ENCODE peak calls at places on chromosomes 16 and 17, in eight cellular contexts. E is left lung, D is lung, I is spleen, V is tibial artery, G is RWPE2, T is pancreas, J is kidney. R is an unnamed sample. For H3K9me3, the result is how much of the 10 kb centered on the place peaks cover.

GRCh38 chr16:71360378-71360777 is 1.9 kb downstream of the CALB2 start:
- DNase-seq in E (no peak), D (no peak), I (no peak), V (no peak), G (no peak), T (no peak), J (no peak), R (no peak)

GRCh38 chr16:67936876-67937605 is 391 bp upstream of the PSMB10 start:
- DNase-seq in E (peak), D (peak), I (peak), V (peak), G (peak), T (no peak), J (no peak), R (peak)

GRCh38 chr17:50110591-50111349 is 15.6 kb downstream of the PDK2 start:
- DNase-seq in E (no peak), D (no peak), I (no peak), V (peak), G (no peak), T (peak), J (peak), R (no peak)

GRCh38 chr16:88966986-88967799 is 9.8 kb downstream of the CBFA2T3 start:
- DNase-seq in E (no peak), D (no peak), I (peak), V (no peak), G (no peak), T (no peak), J (no peak), R (no peak)

GRCh38 chr17:41496803-41497484 is 7.2 kb upstream of the KRT36 start:
- DNase-seq in E (peak), D (peak), I (peak), V (peak), G (no peak), T (peak), J (peak), R (peak)

GRCh38 chr16:12629271-12629670 is 174.4 kb downstream of the CPPED1 start:
- DNase-seq in E (no peak), D (no peak), I (no peak), V (no peak), G (no peak), T (no peak), J (no peak), R (no peak)

GRCh38 chr17:7631398-7632380 is 1.8 kb downstream of the SHBG start:
- DNase-seq in E (no peak), D (no peak), I (no peak), V (no peak), G (no peak), T (no peak), J (no peak), R (no peak)

GRCh38 chr17:64661731-64661980 is 451 bp downstream of the SMURF2 start:
- DNase-seq in E (peak), D (peak), I (no peak), V (no peak), G (no peak), T (peak), J (peak), R (peak)

GRCh38 chr17:79053251-79053925 is 21.2 kb upstream of the ENGASE start:
- DNase-seq in E (peak), D (no peak), I (peak), V (no peak), G (no peak), T (peak), J (peak), R (no peak)

GRCh38 chr17:33137411-33137810 is 145.8 kb downstream of the SPACA3 start:
- DNase-seq in E (no peak), D (no peak), I (no peak), V (no peak), G (no peak), T (no peak), J (no peak), R (no peak)

GRCh38 chr16:11836653-11837244 is 14.6 kb downstream of the RSL1D1 start:
- DNase-seq in E (no peak), D (no peak), I (peak), V (no peak), G (no peak), T (no peak), J (no peak), R (no peak)

GRCh38 chr17:5809580-5810188 is 225.4 kb upstream of the NLRP1 start:
- DNase-seq in E (no peak), D (no peak), I (no peak), V (no peak), G (no peak), T (no peak), J (no peak), R (no peak)
- H3K9me3 ChIP-seq in E (under half), D (under half), I (under half), V (under half), G (under half), T (under half), J (under half), R (under half)

GRCh38 chr17:10082795-10083194 is 115.6 kb downstream of the GAS7 start:
- DNase-seq in E (no peak), D (no peak), I (no peak), V (no peak), G (no peak), T (no peak), J (no peak), R (no peak)
- H3K9me3 ChIP-seq in E (under half), D (under half), I (under half), V (under half), G (under half), T (under half), J (under half), R (under half)

GRCh38 chr16:35631261-35631945 is 2172.0 kb downstream of the TP53TG3F start:
- DNase-seq in E (no peak), D (no peak), I (no peak), V (no peak), G (no peak), T (no peak), J (no peak), R (no peak)

GRCh38 chr16:35626051-35626450 is 2166.6 kb downstream of the TP53TG3F start:
- DNase-seq in E (no peak), D (no peak), I (no peak), V (no peak), G (no peak), T (no peak), J (no peak), R (no peak)

GRCh38 chr16:35629001-35629400 is 2169.6 kb downstream of the TP53TG3F start:
- DNase-seq in E (no peak), D (no peak), I (no peak), V (no peak), G (no peak), T (no peak), J (no peak), R (no peak)
- H3K9me3 ChIP-seq in E (under half), D (under half), I (half or more), V (under half), G (under half), T (under half), J (under half), R (under half)

DNA sequence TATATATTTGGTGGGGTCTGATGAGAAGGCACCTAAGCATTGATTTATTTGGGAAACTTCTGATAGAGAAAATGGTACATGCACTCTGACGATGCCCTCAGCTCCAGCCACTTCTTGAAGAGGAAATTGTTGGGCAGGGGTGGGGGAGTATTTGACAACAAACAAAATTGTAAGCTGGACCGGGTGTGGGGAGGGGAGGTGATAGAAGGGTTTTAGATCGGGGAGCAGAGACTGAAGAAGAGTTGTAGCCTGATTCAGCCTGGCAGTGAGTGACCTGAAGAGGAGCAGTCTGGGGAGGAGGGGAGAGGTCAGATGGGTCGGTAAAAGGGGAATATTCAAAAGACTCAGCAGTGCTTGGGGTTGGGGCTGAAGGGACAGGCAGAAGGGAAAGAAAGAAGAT is 2284.7 kb downstream of the TP53TG3F start:
- DNase-seq in E (no peak), D (no peak), I (no peak), V (no peak), G (no peak), T (no peak), J (no peak), R (no peak)
- H3K9me3 ChIP-seq in E (under half), D (under half), I (half or more), V (under half), G (under half), T (under half), J (under half), R (half or more)

GRCh38 chr16:35386619-35387018 is 1927.2 kb downstream of the TP53TG3F start:
- DNase-seq in E (no peak), D (no peak), I (no peak), V (no peak), G (no peak), T (no peak), J (no peak), R (no peak)

DNA sequence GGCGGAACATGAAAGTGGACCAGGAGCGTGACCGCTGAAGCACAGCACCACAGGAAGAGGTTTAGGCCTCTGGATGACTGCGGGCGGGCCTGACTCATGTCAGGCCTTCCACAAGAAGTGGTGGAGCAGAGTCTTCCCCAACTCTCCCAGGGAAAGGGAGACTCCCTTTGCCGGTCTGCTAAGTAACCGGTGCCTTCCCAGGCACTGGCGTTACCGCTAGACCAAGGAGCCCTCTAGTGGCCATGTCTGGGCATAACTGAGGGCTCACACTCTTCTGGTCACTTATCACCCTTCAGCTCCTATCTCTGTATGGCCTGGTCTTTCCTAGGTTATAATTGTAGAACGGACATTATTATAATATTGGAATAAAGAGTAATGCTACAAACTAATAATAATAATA is 1931.9 kb downstream of the TP53TG3F start:
- DNase-seq in E (no peak), D (peak), I (no peak), V (no peak), G (no peak), T (peak), J (no peak), R (no peak)
- H3K9me3 ChIP-seq in E (under half), D (under half), I (under half), V (under half), G (under half), T (under half), J (under half), R (under half)

GRCh38 chr16:10441726-10442125 is 55.9 kb downstream of the ATF7IP2 start:
- DNase-seq in E (no peak), D (no peak), I (no peak), V (no peak), G (no peak), T (no peak), J (no peak), R (no peak)
- H3K9me3 ChIP-seq in E (under half), D (under half), I (half or more), V (under half), G (under half), T (under half), J (under half), R (half or more)

GRCh38 chr16:35198223-35199199 is 1739.1 kb downstream of the TP53TG3F start:
- DNase-seq in E (no peak), D (no peak), I (peak), V (no peak), G (no peak), T (no peak), J (peak), R (no peak)
- H3K9me3 ChIP-seq in E (under half), D (under half), I (half or more), V (under half), G (under half), T (under half), J (under half), R (under half)

DNA sequence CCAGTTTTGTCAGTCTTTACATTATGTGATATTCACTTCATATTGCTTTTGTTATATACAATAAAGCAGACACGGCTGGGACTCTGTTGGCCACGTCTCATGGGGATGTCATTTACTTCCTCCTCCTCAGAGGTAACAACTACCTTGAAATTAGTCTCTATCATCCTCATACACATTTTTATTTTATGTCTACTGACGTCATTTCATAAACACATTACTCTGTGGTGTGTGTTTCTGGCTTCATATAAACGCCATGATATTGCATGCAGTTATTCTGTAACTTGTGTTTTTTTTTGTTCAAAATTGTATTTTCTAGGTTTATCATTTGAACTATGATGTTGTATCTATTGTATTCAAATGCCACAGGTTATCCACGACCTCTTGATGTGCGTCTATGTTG is 13.4 kb upstream of the IRF8 start:
- DNase-seq in E (no peak), D (no peak), I (no peak), V (no peak), G (no peak), T (no peak), J (no peak), R (no peak)
- H3K9me3 ChIP-seq in E (under half), D (under half), I (under half), V (under half), G (under half), T (under half), J (under half), R (under half)

DNA sequence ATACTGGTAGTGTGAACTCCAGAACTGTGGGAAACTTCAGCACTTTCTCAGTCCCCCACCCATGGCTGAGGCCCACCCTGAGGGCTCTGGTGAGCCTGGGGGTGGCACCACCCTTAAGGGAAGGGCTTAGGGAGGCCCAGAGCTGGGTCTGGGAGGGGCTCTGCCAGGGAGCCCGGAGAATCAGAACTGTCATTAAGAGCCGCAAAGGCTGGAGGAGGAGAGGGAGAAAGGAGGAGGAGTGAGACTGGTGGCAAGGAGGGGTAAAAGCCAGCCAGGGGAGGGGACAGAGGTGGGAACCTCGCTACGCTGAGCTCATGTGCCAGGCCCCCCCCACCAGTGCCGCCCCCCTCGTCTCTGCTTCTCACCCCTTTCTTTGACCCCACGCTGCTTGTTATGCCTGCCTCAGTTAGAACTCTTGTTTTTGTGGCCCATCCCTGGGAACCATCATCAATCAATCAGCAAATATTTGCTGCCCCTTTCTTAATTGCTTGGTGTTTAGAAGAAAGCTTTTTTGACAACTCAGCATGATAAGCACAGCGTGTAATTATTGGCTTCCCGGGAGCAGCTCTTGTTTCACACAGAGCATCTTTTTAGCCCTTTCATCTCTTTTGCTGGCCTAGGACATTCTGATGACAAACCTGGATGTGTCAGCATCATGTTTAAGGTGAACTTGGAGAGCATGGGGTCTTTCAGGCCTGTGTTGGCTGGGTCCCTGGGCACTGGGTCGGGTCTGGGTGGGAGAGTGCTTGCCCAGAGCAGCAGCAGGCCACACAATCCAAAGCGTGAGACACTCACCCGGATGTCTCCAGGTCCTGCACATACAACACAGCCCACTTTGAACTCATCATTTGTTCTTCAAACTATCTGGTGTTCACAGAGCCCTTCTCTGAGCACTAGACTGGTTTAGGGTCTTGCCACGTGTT is 77.7 kb downstream of the NETO2 start:
- DNase-seq in E (no peak), D (no peak), I (peak), V (no peak), G (no peak), T (no peak), J (no peak), R (no peak)
- H3K9me3 ChIP-seq in E (under half), D (under half), I (under half), V (under half), G (under half), T (under half), J (under half), R (under half)